ENCODE peak calls at places on chromosomes 6 and 20, in ten cellular contexts. T, W, M, H, N, X, C, V, U and B are unnamed samples.

GRCh38 chr6:43383021-43383667 is 13.7 kb upstream of the ZNF318 start:
- DNase-seq in T (no peak), W (peak), M (peak), H (peak), N (no peak), X (no peak), C (no peak), V (no peak), U (peak), B (no peak)

GRCh38 chr20:19321176-19321575 is 108.7 kb downstream of the SLC24A3 start:
- DNase-seq in T (no peak), W (no peak), M (no peak), H (no peak), N (no peak), X (no peak), C (no peak), V (no peak), U (no peak), B (no peak)

GRCh38 chr6:33492093-33492492 is 37.7 kb downstream of the ZBTB9 start:
- DNase-seq in T (no peak), W (no peak), M (no peak), H (no peak), N (no peak), X (no peak), C (no peak), V (no peak), U (no peak), B (no peak)

GRCh38 chr6:77292564-77293546 is 170.4 kb downstream of the HTR1B start:
- DNase-seq in T (no peak), W (peak), M (peak), H (peak), N (no peak), X (no peak), C (no peak), V (no peak), U (peak), B (no peak)

GRCh38 chr6:168877821-168878282 is 375.8 kb downstream of the THBS2 start:
- DNase-seq in T (no peak), W (peak), M (no peak), H (peak), N (no peak), X (no peak), C (no peak), V (peak), U (no peak), B (peak)

GRCh38 chr6:26327450-26328264 is 37.3 kb upstream of the BTN3A2 start:
- DNase-seq in T (no peak), W (peak), M (peak), H (no peak), N (no peak), X (peak), C (no peak), V (no peak), U (peak), B (no peak)

GRCh38 chr20:33370296-33370695 is 31.0 kb downstream of the CDK5RAP1 start:
- DNase-seq in T (no peak), W (no peak), M (no peak), H (no peak), N (no peak), X (peak), C (no peak), V (no peak), U (no peak), B (no peak)

GRCh38 chr6:170248111-170248805 is 42.6 kb downstream of the DLL1 start:
- DNase-seq in T (no peak), W (no peak), M (no peak), H (no peak), N (no peak), X (no peak), C (no peak), V (no peak), U (peak), B (no peak)

GRCh38 chr6:12066297-12066696 is 54.2 kb downstream of the HIVEP1 start:
- DNase-seq in T (no peak), W (no peak), M (no peak), H (no peak), N (no peak), X (no peak), C (no peak), V (no peak), U (peak), B (no peak)

GRCh38 chr20:62716198-62716940 is 7.7 kb downstream of the NTSR1 start:
- DNase-seq in T (no peak), W (no peak), M (no peak), H (no peak), N (no peak), X (peak), C (no peak), V (no peak), U (no peak), B (no peak)
- H3K27ac ChIP-seq in T (no peak), W (no peak), M (no peak), H (peak), N (no peak), X (no peak), C (no peak), V (no peak), U (no peak), B (no peak)

GRCh38 chr6:127462391-127462790 is 3.2 kb upstream of the KIAA0408 start:
- DNase-seq in T (no peak), W (no peak), M (no peak), H (no peak), N (no peak), X (no peak), C (no peak), V (no peak), U (no peak), B (no peak)
- H3K27ac ChIP-seq in T (no peak), W (no peak), M (no peak), H (no peak), N (no peak), X (no peak), C (peak), V (peak), U (peak), B (no peak)

DNA sequence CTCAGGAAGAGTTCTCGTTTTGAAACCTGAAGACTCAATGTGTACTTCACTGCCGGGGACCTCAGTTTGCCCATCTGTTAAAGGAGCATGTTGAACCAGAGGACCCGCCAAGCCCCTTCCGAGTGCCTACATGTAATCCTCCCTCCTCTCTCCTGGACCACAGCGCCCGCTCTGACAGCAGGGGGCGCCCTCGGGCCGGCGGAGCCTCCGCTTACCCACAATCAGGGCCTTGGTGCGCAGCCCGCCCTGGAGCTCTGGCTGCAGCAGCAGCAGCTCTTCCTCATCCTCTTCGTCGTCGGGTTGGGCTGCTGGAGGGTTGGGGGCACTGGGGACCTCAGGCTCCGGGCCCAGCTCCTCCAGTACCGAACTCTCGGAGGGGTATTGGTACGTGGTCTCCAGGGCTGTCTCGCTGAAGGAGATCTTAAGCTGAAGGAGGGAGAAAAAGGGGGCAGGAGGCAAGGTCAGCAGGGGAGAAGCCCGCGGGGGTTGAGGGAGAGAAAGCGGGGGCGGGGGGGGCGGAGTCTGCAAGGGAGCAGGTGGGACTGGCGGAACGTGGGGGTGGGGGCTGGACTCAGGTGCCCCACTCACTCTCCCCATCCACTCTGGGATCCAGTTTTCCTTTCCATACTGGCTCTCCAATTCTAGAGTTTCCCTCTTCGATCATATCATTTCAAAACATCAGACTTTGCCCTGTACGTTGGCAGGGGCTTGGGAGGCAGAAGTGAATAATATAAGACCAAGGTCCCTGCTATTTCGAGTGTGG is 6.3 kb upstream of the DHX16 start:
- DNase-seq in T (peak), W (peak), M (peak), H (peak), N (peak), X (peak), C (peak), V (peak), U (peak), B (peak)
- H3K27ac ChIP-seq in T (no peak), W (no peak), M (no peak), H (peak), N (no peak), X (peak), C (peak), V (peak), U (peak), B (peak)

DNA sequence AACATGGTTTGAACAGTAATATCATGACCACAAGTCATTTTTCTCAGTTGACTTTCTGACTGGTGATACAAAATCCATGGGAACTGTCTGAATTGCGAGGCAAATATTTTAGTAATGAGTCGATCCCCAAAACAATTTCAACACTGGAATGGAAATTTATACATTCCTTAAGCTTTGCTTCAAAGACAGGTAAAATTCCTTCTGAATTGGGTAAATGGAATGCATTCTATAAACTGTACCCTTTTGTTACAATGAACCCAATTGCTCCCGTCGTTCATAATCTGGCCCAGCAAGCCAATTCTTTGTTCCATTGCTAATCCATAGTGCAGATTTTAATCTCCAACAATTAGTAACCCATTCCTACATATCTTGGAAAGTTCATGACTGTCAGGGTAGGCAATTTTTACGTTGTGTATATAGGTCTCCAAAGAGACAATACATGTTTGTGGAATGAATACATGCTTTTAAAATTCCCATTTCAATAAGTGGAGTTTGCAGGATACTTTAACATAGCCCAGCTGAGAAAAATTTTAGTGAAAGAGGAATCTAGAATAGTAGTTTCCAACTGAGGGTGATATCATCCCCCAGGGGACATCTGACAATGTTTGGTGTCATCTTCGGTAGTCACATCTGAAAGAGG is 32.7 kb downstream of the CYP24A1 start:
- DNase-seq in T (no peak), W (peak), M (no peak), H (peak), N (no peak), X (no peak), C (no peak), V (no peak), U (peak), B (no peak)
- H3K27ac ChIP-seq in T (no peak), W (peak), M (peak), H (peak), N (no peak), X (no peak), C (no peak), V (no peak), U (no peak), B (no peak)

GRCh38 chr6:24997186-24997585 is 61.4 kb upstream of the RIPOR2 start:
- DNase-seq in T (no peak), W (no peak), M (no peak), H (no peak), N (no peak), X (no peak), C (no peak), V (no peak), U (no peak), B (no peak)
- H3K27ac ChIP-seq in T (no peak), W (no peak), M (no peak), H (no peak), N (no peak), X (no peak), C (no peak), V (no peak), U (no peak), B (no peak)